ENCODE peak calls at places on chromosomes 13 and 19, in five cellular contexts. X is stomach, Q is breast epithelium, R is spleen, C is HepG2. J is an unnamed sample.

GRCh38 chr13:97000295-97000925 is 6.1 kb upstream of the OXGR1 start:
- DNase-seq in Q (no peak), C (no peak), R (no peak), X (no peak), J (no peak)

GRCh38 chr13:84121456-84121855 is 239.2 kb upstream of the SLITRK1 start:
- DNase-seq in X (no peak), R (no peak), Q (no peak), C (no peak), J (no peak)

GRCh38 chr13:39415403-39415802 is 187.6 kb downstream of the LHFPL6 start:
- DNase-seq in C (no peak), R (no peak), Q (no peak), X (no peak), J (no peak)

GRCh38 chr13:38309397-38309796 is 40.3 kb upstream of the UFM1 start:
- DNase-seq in X (no peak), Q (no peak), C (no peak), R (no peak), J (no peak)

GRCh38 chr13:73913043-73913740 is 221.0 kb downstream of the KLF12 start:
- DNase-seq in C (no peak), Q (no peak), R (no peak), X (no peak), J (no peak)

GRCh38 chr19:2289714-2290435 is 7.9 kb upstream of the PEAK3 start:
- DNase-seq in Q (no peak), R (peak; percentile 94), C (no peak), X (peak; percentile 41), J (no peak)

GRCh38 chr13:38868870-38869269 is 121.8 kb downstream of the STOML3 start:
- DNase-seq in Q (no peak), R (no peak), X (no peak), C (no peak), J (no peak)

GRCh38 chr19:12065100-12065538 is 588 bp downstream of the ZNF844 start:
- DNase-seq in R (no peak), X (no peak), Q (peak; percentile 58), C (no peak), J (no peak)

GRCh38 chr13:111397202-111397880 is 76.9 kb downstream of the TEX29 start:
- DNase-seq in C (no peak), X (peak; percentile 10), R (peak; percentile 47), Q (no peak), J (no peak)

GRCh38 chr13:75255653-75256052 is 226.3 kb downstream of the TBC1D4 start:
- DNase-seq in Q (no peak), X (no peak), R (no peak), C (no peak), J (peak; percentile 0)

GRCh38 chr13:68982961-68983619 is 1124.5 kb upstream of the ATXN8OS start:
- DNase-seq in X (no peak), C (no peak), Q (no peak), R (peak; percentile 35), J (no peak)

GRCh38 chr13:34321986-34322385 is 504.0 kb downstream of the RFC3 start:
- DNase-seq in R (no peak), C (no peak), Q (no peak), X (no peak), J (no peak)

GRCh38 chr13:76667551-76667950 is 218.7 kb downstream of the KCTD12 start:
- DNase-seq in C (no peak), Q (no peak), R (no peak), X (no peak), J (no peak)

GRCh38 chr13:26213345-26213744 is 8.8 kb downstream of the RNF6 start:
- DNase-seq in Q (no peak), R (no peak), C (no peak), X (no peak), J (no peak)

GRCh38 chr13:26213982-26214381 is 8.1 kb downstream of the RNF6 start:
- DNase-seq in R (no peak), C (no peak), X (no peak), Q (no peak), J (no peak)

GRCh38 chr13:26202365-26202972 is 19.6 kb downstream of the RNF6 start:
- DNase-seq in Q (no peak), C (no peak), R (no peak), X (no peak), J (no peak)

GRCh38 chr13:26208292-26208691 is 13.8 kb downstream of the RNF6 start:
- DNase-seq in X (no peak), Q (no peak), R (no peak), C (no peak), J (no peak)
- H3K27me3 ChIP-seq in X (no peaks in the 10 kb centered on the region), Q (no peaks in the 10 kb centered on the region), R (no peaks in the 10 kb centered on the region), C (no peaks in the 10 kb centered on the region), J (no peaks in the 10 kb centered on the region)

GRCh38 chr19:5281588-5281987 is 59.0 kb downstream of the PTPRS start:
- DNase-seq in Q (no peak), X (peak; percentile 27), C (no peak), R (no peak), J (peak; percentile 95)
- TF ChIP-seq POLR2AphosphoS5 in Q (peak; percentile 40), X (no peak), C (no peak), R (peak; percentile 69), J (peak; percentile 43)

GRCh38 chr19:30376272-30376671 is 4.1 kb downstream of the ZNF536 start:
- DNase-seq in Q (no peak), R (no peak), C (no peak), X (peak; percentile 14), J (no peak)

GRCh38 chr19:30375651-30376050 is 3.5 kb downstream of the ZNF536 start:
- DNase-seq in Q (no peak), R (no peak), X (peak; percentile 3), C (no peak), J (no peak)

GRCh38 chr19:30373593-30373992 is 1.4 kb downstream of the ZNF536 start:
- DNase-seq in X (peak; percentile 7), Q (no peak), R (no peak), C (no peak), J (no peak)

GRCh38 chr19:30376826-30377425 is 4.7 kb downstream of the ZNF536 start:
- DNase-seq in Q (no peak), X (peak; percentile 22), R (no peak), C (no peak), J (no peak)

DNA sequence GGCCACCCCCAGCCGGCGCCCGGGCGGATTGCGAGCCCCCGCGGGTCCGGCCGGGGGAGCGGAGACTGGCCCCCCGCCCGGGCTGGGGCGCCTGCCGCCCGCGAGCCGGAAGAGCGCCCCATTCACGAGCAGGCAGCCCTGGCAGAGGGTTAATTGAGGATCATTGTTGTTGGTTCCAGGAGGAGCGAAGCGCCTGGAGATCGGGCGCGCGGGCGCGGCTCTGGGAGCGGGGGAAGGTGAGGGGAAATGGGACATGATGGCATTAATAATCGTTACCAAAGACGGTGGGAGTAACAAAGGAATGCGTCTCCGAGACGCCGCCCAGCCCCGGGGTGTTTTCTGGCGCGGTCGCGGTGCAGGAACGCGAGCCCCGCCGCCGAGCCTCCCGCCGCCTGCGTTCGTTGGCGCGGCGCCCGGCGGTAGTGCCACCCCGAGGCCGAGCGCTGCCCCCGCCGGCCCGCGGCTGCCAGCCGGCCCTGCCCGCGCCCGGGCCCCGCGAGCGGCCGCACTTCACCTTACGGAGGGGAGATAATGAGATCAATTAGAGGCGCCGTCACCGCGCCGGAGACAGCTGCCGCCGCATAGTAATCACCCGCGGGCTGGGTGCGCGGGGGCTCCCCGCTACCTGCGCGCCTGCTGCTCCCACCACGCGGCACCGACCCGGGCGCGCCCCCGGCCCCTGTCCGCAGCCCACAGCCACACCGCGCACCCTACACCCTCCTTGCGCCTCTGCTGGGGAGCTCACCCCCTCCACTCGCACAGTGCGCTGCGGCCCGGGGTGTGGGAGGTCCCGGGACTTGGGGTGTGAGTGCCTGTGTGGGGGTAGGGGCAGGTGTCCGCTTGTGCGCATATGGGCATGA is 2.8 kb downstream of the ZNF536 start:
- DNase-seq in Q (no peak), X (peak; percentile 21), C (no peak), R (no peak), J (no peak)
- H3K27me3 ChIP-seq in Q (peaks cover 43% of the 10 kb centered on the region), X (peaks cover 22% of the 10 kb centered on the region), C (no peaks in the 10 kb centered on the region), R (peaks cover 27% of the 10 kb centered on the region), J (peaks cover 8% of the 10 kb centered on the region)

GRCh38 chr13:93080587-93080986 is 146.0 kb upstream of the GPC6 start:
- DNase-seq in X (no peak), C (no peak), Q (no peak), R (no peak), J (no peak)

GRCh38 chr13:93079294-93079693 is 147.3 kb upstream of the GPC6 start:
- DNase-seq in X (no peak), C (no peak), Q (no peak), R (no peak), J (no peak)

GRCh38 chr13:93080166-93080565 is 146.4 kb upstream of the GPC6 start:
- DNase-seq in Q (no peak), X (no peak), R (no peak), C (no peak), J (no peak)
- TF ChIP-seq POLR2AphosphoS5 in Q (no peak), X (no peak), R (no peak), C (no peak), J (no peak)

GRCh38 chr13:94703721-94704314 is 8.5 kb downstream of the SOX21 start:
- DNase-seq in R (no peak), Q (no peak), X (no peak), C (no peak), J (no peak)

GRCh38 chr13:94701313-94702180 is 10.8 kb downstream of the SOX21 start:
- DNase-seq in Q (no peak), X (no peak), R (no peak), C (no peak), J (no peak)

GRCh38 chr13:94700536-94700935 is 11.8 kb downstream of the SOX21 start:
- DNase-seq in X (no peak), Q (no peak), R (no peak), C (no peak), J (no peak)

GRCh38 chr13:94703271-94703670 is 9.1 kb downstream of the SOX21 start:
- DNase-seq in R (no peak), X (no peak), Q (no peak), C (no peak), J (no peak)

DNA sequence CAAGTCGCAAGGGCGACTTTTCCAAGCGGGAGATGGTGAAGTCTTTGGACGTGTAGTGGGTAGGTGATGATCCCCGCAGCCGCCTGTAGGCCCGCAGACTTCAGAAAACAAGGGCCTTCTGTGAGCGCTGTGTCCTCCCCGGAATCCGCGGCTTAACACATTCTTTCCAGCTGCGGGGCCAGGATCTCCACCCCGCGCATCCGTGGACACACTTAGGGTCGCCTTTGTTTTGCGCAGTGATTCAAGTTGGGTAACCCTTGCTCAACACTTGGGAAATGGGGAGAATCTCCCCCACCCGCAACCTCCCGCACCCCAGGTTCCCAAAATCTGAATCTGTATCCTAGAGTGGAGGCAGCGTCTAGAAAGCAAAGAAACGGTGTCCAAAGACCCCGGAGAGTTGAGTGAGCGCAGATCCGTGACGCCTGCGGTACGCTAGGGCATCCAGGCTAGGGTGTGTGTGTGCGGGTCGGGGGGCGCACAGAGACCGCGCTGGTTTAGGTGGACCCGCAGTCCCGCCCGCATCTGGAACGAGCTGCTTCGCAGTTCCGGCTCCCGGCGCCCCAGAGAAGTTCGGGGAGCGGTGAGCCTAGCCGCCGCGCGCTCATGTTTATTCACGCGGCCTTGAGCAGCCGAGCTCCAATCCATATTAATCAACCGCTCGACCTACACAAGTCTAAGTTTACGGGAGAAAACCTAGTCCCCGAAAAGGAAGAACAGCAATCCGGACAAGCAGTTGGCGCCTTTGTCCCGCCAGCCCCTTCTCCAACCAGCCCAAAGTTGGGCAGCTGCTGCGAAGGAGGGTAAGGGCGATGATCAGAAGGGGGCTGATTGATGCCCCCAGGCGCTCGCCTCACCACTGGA is 9.9 kb downstream of the SOX21 start:
- DNase-seq in X (no peak), R (no peak), Q (no peak), C (no peak), J (no peak)
- H3K27me3 ChIP-seq in X (peaks cover 60% of the 10 kb centered on the region), R (peaks cover 79% of the 10 kb centered on the region), Q (peaks cover 83% of the 10 kb centered on the region), C (peaks cover 18% of the 10 kb centered on the region), J (peaks cover 53% of the 10 kb centered on the region)

J was measured in esophagus muscularis mucosa.